ENCODE peak calls at places on chromosomes 6 and 20, in five cellular contexts. W is GM23248; N is astrocyte; G is lower lobe of right lung; L is CD8-positive, alpha-beta memory T cell. V is an unnamed sample.

GRCh38 chr6:79440590-79440989 is 96.6 kb downstream of the LCA5 start:
- DNase-seq in G (no peak), W (no peak), L (no peak), N (no peak), V (no peak)

GRCh38 chr6:25173951-25174474 is 105.2 kb upstream of the CARMIL1 start:
- DNase-seq in N (peak; percentile 98), G (no peak), L (no peak), W (peak; percentile 88), V (peak; percentile 96)

GRCh38 chr6:87982134-87982533 is 65.5 kb upstream of the SPACA1 start:
- DNase-seq in G (no peak), N (no peak), L (no peak), W (no peak), V (peak; percentile 12)

GRCh38 chr6:47404436-47404835 is 73.2 kb upstream of the CD2AP start:
- DNase-seq in L (no peak), N (no peak), W (no peak), G (no peak), V (no peak)

GRCh38 chr6:42808492-42809483 is 26.9 kb downstream of the BICRAL start:
- DNase-seq in G (no peak), L (no peak), W (peak; percentile 14), N (no peak), V (no peak)

GRCh38 chr6:150695652-150696051 is 96.0 kb downstream of the PLEKHG1 start:
- DNase-seq in L (no peak), G (no peak), N (no peak), W (peak; percentile 14), V (no peak)

GRCh38 chr6:39072830-39073229 is 24.2 kb downstream of the GLP1R start:
- DNase-seq in W (no peak), N (no peak), G (no peak), L (no peak), V (no peak)

GRCh38 chr6:17986656-17987575 is 519 bp downstream of the KIF13A start:
- DNase-seq in G (peak; percentile 82), L (no peak), W (peak; percentile 76), N (no peak), V (no peak)

GRCh38 chr6:98747246-98747645 is 87.1 kb upstream of the POU3F2 start:
- DNase-seq in G (no peak), W (no peak), N (no peak), L (no peak), V (no peak)

GRCh38 chr6:106527979-106528378 is 101.3 kb downstream of the RTN4IP1 start:
- DNase-seq in N (peak; percentile 98), G (no peak), W (peak; percentile 94), L (no peak), V (peak; percentile 99)

GRCh38 chr6:30357678-30358339 is 12.9 kb downstream of the RPP21 start:
- DNase-seq in W (peak; percentile 82), L (peak; percentile 29), N (peak; percentile 40), G (no peak), V (peak; percentile 68)

GRCh38 chr20:32201977-32202363 is 5.6 kb downstream of the PLAGL2 start:
- DNase-seq in G (peak; percentile 59), L (no peak), N (no peak), W (peak; percentile 26), V (peak; percentile 35)

GRCh38 chr6:32844839-32845372 is 1.1 kb upstream of the PSMB8 start:
- DNase-seq in L (no peak), N (no peak), W (no peak), G (no peak), V (no peak)

GRCh38 chr20:3927486-3928291 is 38.5 kb downstream of the PANK2 start:
- DNase-seq in G (peak; percentile 60), N (no peak), L (no peak), W (peak; percentile 69), V (no peak)

GRCh38 chr6:167420177-167420576 is 95.3 kb downstream of the TTLL2 start:
- DNase-seq in L (no peak), W (no peak), N (no peak), G (no peak), V (no peak)

GRCh38 chr20:46021361-46022359 is 7.4 kb upstream of the SLC12A5 start:
- DNase-seq in G (no peak), L (peak; percentile 34), N (no peak), W (peak; percentile 27), V (no peak)

GRCh38 chr20:17536944-17537444 is 5.8 kb upstream of the BFSP1 start:
- DNase-seq in G (peak; percentile 57), L (peak; percentile 43), W (peak; percentile 87), N (peak; percentile 55), V (peak; percentile 68)

GRCh38 chr20:19701449-19701848 is 56.6 kb upstream of the RIN2 start:
- DNase-seq in G (no peak), N (no peak), L (no peak), W (no peak), V (no peak)

GRCh38 chr6:11525468-11526155 is 11.9 kb upstream of the TMEM170B start:
- DNase-seq in L (no peak), W (peak; percentile 87), N (no peak), G (no peak), V (peak; percentile 15)

GRCh38 chr6:44062771-44063560 is 64.3 kb downstream of the MRPL14 start:
- DNase-seq in N (no peak), W (no peak), L (no peak), G (peak; percentile 62), V (no peak)

GRCh38 chr20:10731190-10731955 is 57.6 kb upstream of the JAG1 start:
- DNase-seq in L (no peak), N (peak; percentile 78), W (peak; percentile 79), G (no peak), V (peak; percentile 93)

GRCh38 chr20:56689318-56689717 is 60.2 kb downstream of the TFAP2C start:
- DNase-seq in L (no peak), G (no peak), N (peak; percentile 66), W (peak; percentile 93), V (peak; percentile 47)

GRCh38 chr6:63440057-63440456 is 120.3 kb upstream of the LGSN start:
- DNase-seq in G (no peak), L (no peak), W (no peak), N (no peak), V (peak; percentile 28)

GRCh38 chr6:81253821-81254220 is 498.7 kb downstream of the TENT5A start:
- DNase-seq in N (no peak), W (peak; percentile 18), G (no peak), L (no peak), V (no peak)

GRCh38 chr20:57790176-57790575 is 80.4 kb upstream of the PMEPA1 start:
- DNase-seq in L (no peak), W (no peak), N (no peak), G (no peak), V (no peak)

GRCh38 chr6:25122001-25122400 is 157.2 kb upstream of the CARMIL1 start:
- DNase-seq in G (no peak), W (peak; percentile 54), N (peak; percentile 23), L (no peak), V (no peak)

GRCh38 chr6:158645064-158646022 is 800 bp upstream of the DYNLT1 start:
- DNase-seq in G (no peak), W (no peak), N (no peak), L (no peak), V (no peak)

GRCh38 chr6:4347877-4348276 is 212.5 kb upstream of the ECI2 start:
- DNase-seq in N (no peak), W (no peak), L (no peak), G (no peak), V (no peak)

GRCh38 chr6:62272118-62272517 is 13.9 kb downstream of the KHDRBS2 start:
- DNase-seq in G (no peak), W (no peak), N (no peak), L (no peak), V (peak; percentile 14)

GRCh38 chr6:157551041-157551832 is 170.2 kb downstream of the ZDHHC14 start:
- DNase-seq in G (no peak), N (no peak), W (no peak), L (no peak), V (peak; percentile 83)

GRCh38 chr6:11251553-11252358 is 19.3 kb upstream of the NEDD9 start:
- DNase-seq in G (no peak), W (peak; percentile 79), N (peak; percentile 58), L (no peak), V (peak; percentile 80)

GRCh38 chr6:110358536-110359148 is 493 bp upstream of the METTL24 start:
- DNase-seq in G (no peak), W (peak; percentile 9), N (no peak), L (no peak), V (no peak)

GRCh38 chr20:59159822-59160740 is 3.5 kb upstream of the ZNF831 start:
- DNase-seq in L (peak; percentile 46), G (no peak), N (no peak), W (no peak), V (peak; percentile 2)

GRCh38 chr20:59157064-59157463 is 6.6 kb upstream of the ZNF831 start:
- DNase-seq in L (no peak), W (no peak), N (no peak), G (no peak), V (no peak)

GRCh38 chr20:59159091-59159821 is 4.4 kb upstream of the ZNF831 start:
- DNase-seq in N (no peak), G (no peak), W (no peak), L (peak; percentile 74), V (no peak)

GRCh38 chr20:59158673-59159072 is 4.9 kb upstream of the ZNF831 start:
- DNase-seq in W (no peak), N (no peak), G (no peak), L (no peak), V (no peak)

GRCh38 chr20:59157961-59158541 is 5.6 kb upstream of the ZNF831 start:
- DNase-seq in N (no peak), L (no peak), G (no peak), W (no peak), V (no peak)
- H3K27me3 ChIP-seq in N (peaks cover 2% of the 10 kb centered on the region), L (no peaks in the 10 kb centered on the region), G (no peaks in the 10 kb centered on the region), W (no peaks in the 10 kb centered on the region), V (no peaks in the 10 kb centered on the region)

GRCh38 chr6:19839237-19839546 is 2.0 kb downstream of the ID4 start:
- DNase-seq in W (no peak), L (no peak), G (no peak), N (peak; percentile 20), V (no peak)

GRCh38 chr6:19841181-19841580 is 4.0 kb downstream of the ID4 start:
- DNase-seq in N (no peak), L (no peak), G (no peak), W (peak; percentile 4), V (no peak)

GRCh38 chr6:19837511-19838441 is 606 bp downstream of the ID4 start:
- DNase-seq in L (no peak), N (peak; percentile 37), G (peak; percentile 64), W (peak; percentile 78), V (no peak)

GRCh38 chr6:19838442-19839236 is 1.5 kb downstream of the ID4 start:
- DNase-seq in G (peak; percentile 83), L (no peak), N (peak; percentile 23), W (peak; percentile 60), V (no peak)

GRCh38 chr6:19839788-19840187 is 2.6 kb downstream of the ID4 start:
- DNase-seq in L (no peak), W (no peak), N (no peak), G (no peak), V (no peak)
- H3K27me3 ChIP-seq in L (peaks cover 6% of the 10 kb centered on the region), W (no peaks in the 10 kb centered on the region), N (no peaks in the 10 kb centered on the region), G (peaks cover 18% of the 10 kb centered on the region), V (peaks cover 19% of the 10 kb centered on the region)

DNA sequence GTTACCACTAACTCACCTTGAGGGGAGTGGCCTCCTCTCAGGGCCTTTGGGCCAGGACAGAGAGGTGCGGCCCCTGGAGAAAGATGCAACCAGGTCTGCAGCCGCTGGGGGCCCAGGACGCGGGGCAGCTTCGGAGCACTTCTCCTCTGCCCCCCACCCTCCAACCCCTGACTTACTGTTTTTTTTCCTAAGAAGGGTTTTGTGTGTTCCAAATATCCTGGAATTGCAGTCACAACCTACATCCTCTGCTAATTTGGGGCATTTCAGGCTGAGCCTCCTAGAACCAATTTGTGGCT is 1.7 kb downstream of the LINC00237 start:
- DNase-seq in W (no peak), L (no peak), G (no peak), N (no peak), V (no peak)
- H3K27me3 ChIP-seq in W (peaks cover 88% of the 10 kb centered on the region), L (peaks cover 86% of the 10 kb centered on the region), G (peaks cover 97% of the 10 kb centered on the region), N (peaks cover 93% of the 10 kb centered on the region), V (peaks cover 66% of the 10 kb centered on the region)

GRCh38 chr20:61856626-61857413 is 208.9 kb downstream of the TAF4 start:
- DNase-seq in G (no peak), N (no peak), L (no peak), W (no peak), V (no peak)
- H3K27me3 ChIP-seq in G (peaks cover 4% of the 10 kb centered on the region), N (no peaks in the 10 kb centered on the region), L (no peaks in the 10 kb centered on the region), W (no peaks in the 10 kb centered on the region), V (no peaks in the 10 kb centered on the region)

V was measured in bronchial epithelial cell.